ENCODE peak calls at places on chromosomes 16 and 17, in ten cellular contexts. Z is uterus, J is esophagus squamous epithelium, Y is A549, W is IMR-90, E is transverse colon, N is upper lobe of left lung, B is HCT116, V is ovary, C is endothelial cell of umbilical vein. I is an unnamed sample. For H3K9me3, the result is how much of the 10 kb centered on the place peaks cover.

GRCh38 chr17:49148171-49148570 is 15.6 kb downstream of the B4GALNT2 start:
- DNase-seq in N (no peak), E (no peak), C (no peak), J (no peak), V (no peak), Y (no peak), W (no peak), B (no peak), Z (no peak), I (no peak)

GRCh38 chr17:63399856-63400255 is 46.2 kb downstream of the CYB561 start:
- DNase-seq in N (no peak), Y (no peak), J (no peak), V (peak), W (peak), Z (peak), E (peak), B (no peak), C (no peak), I (no peak)

GRCh38 chr17:954431-955164 is 25.0 kb downstream of the NXN start:
- DNase-seq in E (no peak), C (peak), W (peak), Y (peak), V (no peak), N (peak), B (no peak), Z (peak), J (no peak), I (no peak)

GRCh38 chr17:22233382-22233781 is 541.1 kb downstream of the KCNJ18 start:
- DNase-seq in E (no peak), B (no peak), C (no peak), Z (no peak), W (no peak), V (no peak), N (no peak), J (no peak), Y (no peak), I (no peak)

GRCh38 chr16:57871457-57871856 is 69.2 kb upstream of the KIFC3 start:
- DNase-seq in Z (no peak), E (no peak), J (no peak), C (peak), B (no peak), Y (peak), N (no peak), V (no peak), W (peak), I (no peak)

GRCh38 chr17:74922694-74923537 is at the start of gene USH1G:
- DNase-seq in Z (peak), E (peak), B (no peak), W (no peak), J (no peak), V (peak), N (no peak), Y (no peak), C (no peak), I (no peak)

GRCh38 chr16:67865318-67865717 is 7.5 kb upstream of the EDC4 start:
- DNase-seq in E (peak), Z (no peak), Y (peak), C (peak), V (no peak), B (no peak), N (peak), J (no peak), W (peak), I (no peak)

GRCh38 chr17:57862990-57863667 is 13.3 kb upstream of the MRPS23 start:
- DNase-seq in J (no peak), Y (no peak), E (no peak), V (no peak), B (no peak), Z (peak), W (no peak), N (no peak), C (no peak), I (no peak)

GRCh38 chr17:66351053-66351452 is 48.6 kb downstream of the PRKCA start:
- DNase-seq in E (peak), V (no peak), N (peak), Y (no peak), W (no peak), Z (no peak), J (no peak), C (no peak), B (no peak), I (no peak)

GRCh38 chr17:51672058-51672457 is 411.7 kb downstream of the UTP18 start:
- DNase-seq in E (peak), V (no peak), Y (no peak), B (no peak), J (no peak), W (no peak), C (no peak), N (no peak), Z (no peak), I (no peak)

GRCh38 chr16:24829153-24829552 is 16.6 kb upstream of the SLC5A11 start:
- DNase-seq in Y (no peak), N (no peak), J (no peak), C (no peak), Z (no peak), B (no peak), V (no peak), W (no peak), E (no peak), I (no peak)

GRCh38 chr17:1039511-1040215 is 42.7 kb downstream of the TIMM22 start:
- DNase-seq in Y (no peak), E (peak), N (peak), C (peak), J (no peak), W (no peak), Z (peak), B (no peak), V (no peak), I (peak)

GRCh38 chr17:73863761-73864535 is 219.7 kb upstream of the SDK2 start:
- DNase-seq in E (no peak), B (no peak), W (no peak), Y (no peak), Z (no peak), J (no peak), V (no peak), N (no peak), C (no peak), I (no peak)

GRCh38 chr17:15023589-15023988 is 241.5 kb downstream of the PMP22 start:
- DNase-seq in N (no peak), V (no peak), W (no peak), Y (no peak), J (no peak), E (no peak), B (no peak), C (no peak), Z (no peak), I (no peak)

DNA sequence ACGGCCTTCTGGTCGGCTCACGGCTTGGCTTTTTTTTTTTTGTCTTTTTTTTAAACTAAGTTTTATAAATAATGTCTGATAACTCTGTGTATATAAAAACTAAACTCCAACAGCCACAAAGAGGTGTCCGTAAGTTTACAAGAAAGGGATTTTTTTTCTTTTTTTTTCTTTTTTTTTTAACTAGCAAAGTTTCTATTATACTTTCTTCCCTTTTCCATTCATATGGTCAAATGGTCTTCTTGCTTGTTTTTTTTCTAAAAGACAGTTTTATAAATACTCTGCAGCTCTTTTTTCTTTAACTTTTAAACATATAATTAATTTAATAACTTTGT is 3.5 kb upstream of the SIRT7 start:
- DNase-seq in V (no peak), Z (no peak), J (no peak), C (no peak), N (no peak), E (no peak), B (no peak), Y (no peak), W (no peak), I (no peak)
- H3K27ac ChIP-seq in V (no peak), Z (no peak), J (peak), C (no peak), N (peak), E (peak), B (no peak), Y (no peak), W (no peak), I (no peak)

GRCh38 chr17:81241648-81242420 is 2.7 kb downstream of the NDUFAF8 start:
- DNase-seq in J (no peak), E (peak), V (peak), B (no peak), C (peak), Z (peak), W (peak), N (peak), Y (peak), I (peak)

GRCh38 chr17:81238490-81238814 is 403 bp downstream of the TEPSIN start:
- DNase-seq in B (no peak), C (no peak), J (no peak), E (no peak), N (no peak), Z (no peak), W (no peak), V (no peak), Y (no peak), I (no peak)

GRCh38 chr17:81241203-81241602 is 2.1 kb downstream of the NDUFAF8 start:
- DNase-seq in W (no peak), E (no peak), B (no peak), J (no peak), V (no peak), N (no peak), C (no peak), Y (no peak), Z (no peak), I (no peak)

GRCh38 chr17:81238815-81239713 is at the start of the genes NDUFAF8 and TEPSIN:
- DNase-seq in W (peak), C (peak), N (peak), Z (peak), J (peak), B (peak), Y (peak), V (peak), E (peak), I (peak)

GRCh38 chr17:81239714-81240555 is 817 bp downstream of the NDUFAF8 start:
- DNase-seq in J (no peak), Y (peak), C (peak), V (no peak), Z (no peak), N (no peak), B (no peak), W (peak), E (no peak), I (no peak)
- TF ChIP-seq POLR2A in J (no peak), Y (no peak), C (no peak), V (no peak), Z (no peak), N (no peak), B (no peak), W (no peak), E (peak), I (no peak)

GRCh38 chr16:31807086-31807485 is 66.5 kb upstream of the ZNF267 start:
- DNase-seq in J (no peak), W (no peak), B (no peak), V (no peak), Z (no peak), Y (no peak), E (no peak), N (no peak), C (no peak), I (no peak)

GRCh38 chr16:31810863-31811262 is 62.7 kb upstream of the ZNF267 start:
- DNase-seq in E (no peak), C (no peak), N (no peak), W (no peak), Y (no peak), Z (no peak), B (no peak), J (no peak), V (no peak), I (no peak)
- H3K9me3 ChIP-seq in E (under half), C (under half), N (under half), W (under half), Y (under half), Z (under half), B (under half), J (under half), V (under half), I (under half)

GRCh38 chr16:9065077-9065476 is 26.4 kb upstream of the HAPSTR1 start:
- DNase-seq in V (no peak), W (no peak), E (no peak), Z (no peak), B (no peak), J (no peak), Y (no peak), N (no peak), C (no peak), I (no peak)

GRCh38 chr16:9070295-9070694 is 21.1 kb upstream of the HAPSTR1 start:
- DNase-seq in C (no peak), E (no peak), B (no peak), Y (no peak), V (no peak), J (no peak), W (no peak), Z (no peak), N (no peak), I (no peak)

GRCh38 chr16:9072806-9073341 is 18.6 kb upstream of the HAPSTR1 start:
- DNase-seq in Y (no peak), W (peak), N (no peak), E (no peak), J (no peak), Z (no peak), V (no peak), C (no peak), B (no peak), I (no peak)

DNA sequence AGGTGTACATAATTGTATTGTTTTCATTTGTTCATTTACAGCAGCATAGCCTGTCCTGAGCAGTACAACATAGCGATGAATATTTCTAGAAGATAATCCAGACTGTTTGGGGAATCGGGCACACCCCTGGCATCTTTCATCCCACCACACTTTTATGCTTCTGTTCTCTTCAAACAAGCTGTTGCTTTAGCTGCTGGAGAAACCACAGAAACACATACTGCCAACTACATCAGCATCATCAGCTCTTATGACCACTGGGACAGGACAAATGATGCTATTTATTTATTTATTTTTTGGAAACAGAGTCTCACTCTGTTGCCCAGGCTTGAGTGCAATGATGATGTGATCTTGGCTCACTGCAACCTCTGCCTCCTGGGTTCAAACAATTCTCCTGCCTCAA is 22.6 kb upstream of the HAPSTR1 start:
- DNase-seq in E (no peak), W (no peak), Z (no peak), B (no peak), Y (no peak), C (no peak), V (no peak), J (no peak), N (no peak), I (no peak)
- H3K27ac ChIP-seq in E (no peak), W (no peak), Z (no peak), B (peak), Y (peak), C (no peak), V (no peak), J (no peak), N (no peak), I (no peak)

GRCh38 chr16:87463722-87464690 is 28.8 kb downstream of the ZCCHC14 start:
- DNase-seq in W (peak), J (no peak), Y (no peak), Z (no peak), E (peak), C (peak), V (no peak), B (no peak), N (peak), I (no peak)

GRCh38 chr16:87466975-87467501 is 25.8 kb downstream of the ZCCHC14 start:
- DNase-seq in Z (no peak), J (no peak), E (no peak), W (no peak), V (no peak), C (no peak), B (no peak), N (no peak), Y (no peak), I (no peak)

GRCh38 chr16:87461466-87461975 is 31.3 kb downstream of the ZCCHC14 start:
- DNase-seq in C (peak), E (peak), V (peak), J (no peak), Y (peak), W (no peak), Z (peak), N (peak), B (peak), I (peak)

GRCh38 chr16:87465306-87465705 is 27.5 kb downstream of the ZCCHC14 start:
- DNase-seq in C (peak), Z (peak), B (no peak), Y (no peak), V (peak), J (peak), W (peak), N (peak), E (peak), I (peak)

GRCh38 chr16:87464691-87465300 is 28.0 kb downstream of the ZCCHC14 start:
- DNase-seq in W (peak), N (peak), E (peak), B (no peak), Z (peak), C (no peak), V (peak), Y (no peak), J (no peak), I (no peak)
- TF ChIP-seq POLR2A in W (peak), N (no peak), E (peak), B (no peak), Z (peak), C (no peak), V (peak), Y (no peak), J (peak), I (no peak)

DNA sequence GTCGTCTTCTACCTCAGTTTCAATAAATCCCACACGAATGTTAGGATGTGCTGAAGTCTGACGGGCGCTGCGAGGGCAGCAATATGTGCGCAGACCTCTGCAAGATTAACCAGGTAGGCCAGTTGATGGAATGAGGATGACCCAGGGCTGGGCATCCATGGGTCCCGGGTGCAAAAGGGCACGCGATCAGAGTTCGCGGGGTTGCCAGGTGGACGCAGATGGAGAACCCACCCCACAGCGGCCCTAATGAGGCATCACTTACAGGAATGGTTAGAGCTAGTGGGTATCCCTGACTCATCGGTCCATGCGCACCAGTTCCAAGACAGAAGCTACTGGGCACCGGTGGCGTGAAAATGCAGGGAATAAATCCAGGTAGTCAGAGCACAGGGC is 2116.0 kb downstream of the TP53TG3F start:
- DNase-seq in E (no peak), B (no peak), Z (no peak), V (no peak), W (no peak), N (no peak), C (no peak), Y (no peak), J (no peak), I (no peak)
- H3K9me3 ChIP-seq in E (under half), B (under half), Z (under half), V (under half), W (under half), N (under half), C (under half), Y (under half), J (under half), I (under half)

GRCh38 chr17:46043606-46044005 is 44.6 kb downstream of the STH start:
- DNase-seq in J (no peak), B (no peak), V (no peak), Z (no peak), W (no peak), C (no peak), Y (no peak), E (no peak), N (no peak), I (no peak)

GRCh38 chr17:46045639-46046038 is 46.6 kb downstream of the STH start:
- DNase-seq in B (no peak), C (no peak), J (no peak), W (peak), E (no peak), Y (no peak), Z (no peak), V (no peak), N (no peak), I (no peak)

GRCh38 chr17:46042248-46042647 is 43.2 kb downstream of the STH start:
- DNase-seq in Z (no peak), V (no peak), W (no peak), B (no peak), E (no peak), J (no peak), Y (no peak), C (no peak), N (no peak), I (no peak)

GRCh38 chr17:46044989-46045388 is 45.9 kb downstream of the STH start:
- DNase-seq in J (no peak), E (no peak), Y (no peak), C (no peak), W (no peak), V (no peak), N (no peak), Z (no peak), B (no peak), I (no peak)

DNA sequence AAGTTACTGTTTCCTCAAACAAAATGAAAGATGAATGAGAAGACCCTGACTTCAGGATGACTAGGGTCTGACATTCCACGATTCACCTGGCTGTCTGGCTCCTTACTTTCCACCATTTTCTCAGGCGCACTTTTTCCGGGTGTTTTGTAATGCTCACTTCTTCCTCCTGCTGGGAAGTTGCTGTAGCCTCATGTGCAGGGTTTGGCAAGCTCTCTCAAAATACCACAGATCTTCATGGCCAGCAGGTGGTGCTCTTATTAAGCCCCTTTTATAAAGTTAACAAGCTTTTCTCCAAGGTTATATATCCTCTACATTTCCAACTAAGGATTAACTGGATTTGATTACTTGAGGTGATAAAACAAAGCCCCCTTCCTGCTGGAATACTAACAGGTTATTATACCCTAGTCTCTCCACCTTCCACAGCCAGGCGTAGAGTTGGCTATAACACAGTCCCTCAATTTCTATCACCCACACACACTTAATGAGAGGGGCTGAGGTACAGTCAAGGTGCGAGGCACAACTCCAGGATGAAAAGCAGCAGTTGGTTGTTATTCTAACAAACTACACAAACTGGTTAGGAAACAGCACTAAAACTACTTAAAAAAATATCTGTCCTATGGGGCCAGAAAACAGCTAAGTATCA is 45.4 kb downstream of the STH start:
- DNase-seq in Z (peak), B (peak), J (no peak), C (peak), V (peak), Y (peak), N (peak), W (peak), E (peak), I (peak)
- H3K27ac ChIP-seq in Z (peak), B (no peak), J (peak), C (no peak), V (peak), Y (peak), N (peak), W (no peak), E (peak), I (peak)

GRCh38 chr16:352547-353403 is at the start of gene AXIN1:
- DNase-seq in W (peak), J (peak), Z (peak), V (peak), B (peak), C (peak), N (peak), E (peak), Y (peak), I (peak)
- TF ChIP-seq POLR2A in W (peak), J (peak), Z (peak), V (peak), B (no peak), C (peak), N (peak), E (peak), Y (peak), I (peak)